ENCODE peak calls at places on chromosomes 5 and 9, in seven cellular contexts. V is H1, J is mesenchymal stem cell, F is neuronal stem cell, Q is trophoblast cell, D is IMR-90, G is H9. L is an unnamed sample.

GRCh38 chr9:91676042-91676441 is 252.4 kb upstream of the NFIL3 start:
- DNase-seq in F (no peak), G (no peak), V (no peak), D (no peak), J (no peak), Q (no peak), L (no peak)

GRCh38 chr5:143386725-143387124 is 16.8 kb downstream of the NR3C1 start:
- DNase-seq in V (no peak), G (no peak), F (no peak), D (peak; percentile 70), J (no peak), Q (no peak), L (no peak)

GRCh38 chr5:45454114-45454513 is 242.1 kb downstream of the HCN1 start:
- DNase-seq in J (peak; percentile 65), Q (peak; percentile 2), V (no peak), F (peak; percentile 35), G (peak; percentile 35), D (peak; percentile 20), L (peak; percentile 81)

GRCh38 chr9:83472221-83472665 is 66.0 kb downstream of the FRMD3 start:
- DNase-seq in V (no peak), Q (peak; percentile 65), G (no peak), J (no peak), F (no peak), D (peak; percentile 1), L (no peak)

GRCh38 chr5:138975098-138975847 is 100.1 kb upstream of the LRRTM2 start:
- DNase-seq in Q (no peak), J (peak; percentile 95), V (no peak), D (peak; percentile 84), G (no peak), F (no peak), L (no peak)

GRCh38 chr9:87685431-87685830 is 40.5 kb upstream of the CTSL start:
- DNase-seq in G (peak; percentile 22), D (peak; percentile 67), Q (no peak), F (no peak), V (no peak), J (peak; percentile 44), L (no peak)

GRCh38 chr9:121815084-121815483 is 163.7 kb downstream of the DAB2IP start:
- DNase-seq in Q (no peak), V (no peak), G (no peak), D (no peak), J (no peak), F (no peak), L (no peak)

GRCh38 chr9:109799792-109800191 is 19.8 kb downstream of the PALM2AKAP2 start:
- DNase-seq in J (peak; percentile 89), V (no peak), Q (no peak), D (peak; percentile 86), G (no peak), F (no peak), L (peak; percentile 61)

GRCh38 chr9:136370687-136371530 is 2.6 kb downstream of the CARD9 start:
- DNase-seq in Q (peak; percentile 89), J (no peak), G (no peak), F (no peak), D (peak; percentile 59), V (no peak), L (no peak)

GRCh38 chr5:45648744-45649143 is 47.4 kb downstream of the HCN1 start:
- DNase-seq in G (no peak), J (no peak), V (no peak), Q (no peak), D (no peak), F (no peak), L (peak; percentile 14)

GRCh38 chr5:52760695-52761366 is 26.9 kb upstream of the ITGA1 start:
- DNase-seq in V (no peak), G (no peak), J (no peak), D (no peak), Q (no peak), F (no peak), L (no peak)

GRCh38 chr5:121430538-121430937 is 421.1 kb upstream of the FTMT start:
- DNase-seq in G (no peak), D (no peak), J (no peak), V (no peak), F (no peak), Q (no peak), L (peak; percentile 2)

DNA sequence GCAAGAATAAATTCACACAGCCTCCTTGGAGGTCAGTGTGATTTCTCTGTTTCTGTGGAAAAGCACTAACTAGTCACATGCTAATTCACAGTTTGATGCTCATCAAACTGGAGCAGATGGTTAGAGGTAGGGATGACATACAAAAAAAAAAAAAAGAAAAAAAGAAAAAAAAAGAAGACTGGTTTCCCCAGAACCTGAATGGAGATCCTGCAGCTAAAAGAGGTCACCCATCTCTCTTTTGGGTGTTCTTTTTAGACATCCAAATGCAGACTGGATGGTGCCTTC is 123.7 kb upstream of the ANKRD55 start:
- DNase-seq in Q (no peak), F (no peak), V (no peak), D (no peak), J (no peak), G (no peak), L (no peak)
- H3K18ac ChIP-seq in Q (no peak overlapping the region), F (no peak overlapping the region), V (no peak overlapping the region), D (no peak overlapping the region), J (no peak overlapping the region), G (no peak overlapping the region), L (peak overlapping the region; percentile 64)

GRCh38 chr5:127008300-127008975 is 21.9 kb downstream of the MARCHF3 start:
- DNase-seq in F (no peak), J (no peak), G (no peak), D (no peak), V (no peak), Q (no peak), L (no peak)

GRCh38 chr5:127011151-127011550 is 19.2 kb downstream of the MARCHF3 start:
- DNase-seq in Q (no peak), J (no peak), F (no peak), G (no peak), V (no peak), D (peak; percentile 97), L (no peak)

GRCh38 chr5:127010362-127010761 is 20.0 kb downstream of the MARCHF3 start:
- DNase-seq in Q (no peak), F (no peak), G (no peak), D (peak; percentile 29), V (no peak), J (no peak), L (no peak)

GRCh38 chr5:127007522-127007921 is 22.8 kb downstream of the MARCHF3 start:
- DNase-seq in J (no peak), V (no peak), D (no peak), G (no peak), Q (no peak), F (no peak), L (no peak)

DNA sequence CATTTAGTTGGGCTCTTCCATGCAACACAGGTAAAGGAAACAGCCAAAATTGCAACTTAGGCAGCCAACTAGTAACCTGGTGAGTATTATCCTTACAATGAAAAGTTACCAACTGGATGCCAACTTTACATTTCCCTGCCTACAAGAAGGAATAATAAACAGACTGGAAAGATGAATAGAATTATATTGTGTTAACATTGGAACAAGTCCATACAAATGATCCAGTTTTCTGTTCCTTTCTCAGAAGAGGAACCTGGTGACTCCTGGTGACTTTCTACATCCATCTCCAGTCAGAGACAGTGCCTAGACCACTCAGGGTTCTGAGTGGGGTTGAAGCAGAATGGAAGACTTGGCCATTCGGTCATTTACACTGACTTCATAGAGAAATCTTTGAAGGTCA is 20.6 kb downstream of the MARCHF3 start:
- DNase-seq in J (no peak), V (no peak), Q (no peak), G (no peak), D (no peak), F (no peak), L (no peak)
- H3K4me1 ChIP-seq in J (no peaks in the 10 kb centered on the region), V (no peaks in the 10 kb centered on the region), Q (no peaks in the 10 kb centered on the region), G (no peaks in the 10 kb centered on the region), D (peaks cover 4% of the 10 kb centered on the region), F (no peaks in the 10 kb centered on the region), L (no peaks in the 10 kb centered on the region)

GRCh38 chr9:22084336-22085035 is 75.4 kb upstream of the CDKN2B start:
- DNase-seq in J (peak; percentile 90), Q (peak; percentile 96), D (peak; percentile 97), G (no peak), F (no peak), V (no peak), L (peak; percentile 70)

GRCh38 chr9:22078081-22078480 is 69.0 kb upstream of the CDKN2B start:
- DNase-seq in Q (no peak), G (no peak), J (no peak), F (no peak), D (no peak), V (no peak), L (no peak)

DNA sequence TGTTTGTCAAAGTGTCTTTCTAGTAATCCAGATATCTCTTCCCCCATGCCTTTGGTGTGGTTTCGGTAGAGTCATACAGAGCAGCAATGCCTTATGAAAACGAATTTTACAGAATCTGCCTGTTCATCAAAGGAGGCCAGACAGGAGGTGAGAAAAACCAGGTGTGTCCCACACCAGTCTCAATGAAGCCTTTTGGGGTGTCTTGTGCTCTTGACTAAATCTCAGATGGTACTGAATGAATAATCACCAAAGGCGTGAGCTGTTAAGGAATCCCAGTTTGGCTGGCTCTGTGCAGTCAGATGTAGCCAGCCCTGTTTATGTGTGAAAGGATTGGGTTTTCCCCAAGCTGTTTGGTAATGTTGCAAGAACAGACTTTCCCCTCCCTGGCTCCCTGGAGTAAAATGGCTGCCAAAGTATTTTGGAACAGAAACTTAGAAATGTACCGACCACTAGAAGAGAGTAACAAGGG is 70.8 kb upstream of the CDKN2B start:
- DNase-seq in J (peak; percentile 68), G (no peak), V (no peak), Q (peak; percentile 24), D (peak; percentile 87), F (no peak), L (no peak)
- H3K18ac ChIP-seq in J (peak overlapping the region; percentile 28), G (no peak overlapping the region), V (no peak overlapping the region), Q (no peak overlapping the region), D (peak overlapping the region; percentile 74), F (no peak overlapping the region), L (no peak overlapping the region)

GRCh38 chr5:147935032-147935431 is 28.7 kb upstream of the C5orf46 start:
- DNase-seq in D (peak; percentile 62), V (peak; percentile 15), J (peak; percentile 54), F (peak; percentile 11), G (no peak), Q (peak; percentile 85), L (peak; percentile 78)
- H3K4me1 ChIP-seq in D (no peaks in the 10 kb centered on the region), V (no peaks in the 10 kb centered on the region), J (no peaks in the 10 kb centered on the region), F (no peaks in the 10 kb centered on the region), G (no peaks in the 10 kb centered on the region), Q (peaks cover 4% of the 10 kb centered on the region), L (no peaks in the 10 kb centered on the region)

GRCh38 chr5:77843570-77844407 is 67.7 kb upstream of the TBCA start:
- DNase-seq in G (peak; percentile 59), F (no peak), J (no peak), D (no peak), Q (no peak), V (no peak), L (peak; percentile 57)

GRCh38 chr5:77846422-77847128 is 70.4 kb upstream of the TBCA start:
- DNase-seq in J (no peak), D (no peak), Q (peak; percentile 61), V (no peak), G (peak; percentile 56), F (no peak), L (no peak)

GRCh38 chr5:77847129-77847460 is 71.0 kb upstream of the TBCA start:
- DNase-seq in J (no peak), G (no peak), Q (no peak), D (no peak), V (no peak), F (no peak), L (no peak)

GRCh38 chr5:77844408-77845272 is 68.5 kb upstream of the TBCA start:
- DNase-seq in V (no peak), D (no peak), J (peak; percentile 33), Q (no peak), G (no peak), F (no peak), L (peak; percentile 67)

GRCh38 chr5:77845273-77845646 is 69.1 kb upstream of the TBCA start:
- DNase-seq in D (no peak), G (no peak), Q (no peak), F (no peak), J (no peak), V (no peak), L (no peak)
- H3K18ac ChIP-seq in D (no peak overlapping the region), G (no peak overlapping the region), Q (no peak overlapping the region), F (no peak overlapping the region), J (no peak overlapping the region), V (no peak overlapping the region), L (peak overlapping the region; percentile 33)